ENCODE peak calls at places on chromosomes 11 and 22, in ten cellular contexts. One of them, this sample, is unnamed.

GRCh38 chr22:27919943-27920755 is 1.1 kb upstream of the PITPNB start:
- DNase-seq in tibial nerve: no peak
- DNase-seq in RWPE1: no peak
- DNase-seq in right lobe of liver: no peak
- DNase-seq in fibroblast of lung: peak; percentile 83
- DNase-seq in A549: peak; percentile 10
- DNase-seq in left lung: no peak
- DNase-seq in esophagus squamous epithelium: no peak
- DNase-seq in MM.1S: no peak
- DNase-seq in endodermal cell: peak; percentile 79
- DNase-seq in this sample: no peak

GRCh38 chr11:125663910-125664309 is 16.7 kb downstream of the ACRV1 start:
- DNase-seq in tibial nerve: no peak
- DNase-seq in fibroblast of lung: no peak
- DNase-seq in left lung: no peak
- DNase-seq in endodermal cell: no peak
- DNase-seq in A549: no peak
- DNase-seq in RWPE1: no peak
- DNase-seq in right lobe of liver: no peak
- DNase-seq in MM.1S: no peak
- DNase-seq in esophagus squamous epithelium: no peak
- DNase-seq in this sample: no peak

GRCh38 chr11:116693206-116694016 is 79.4 kb downstream of the BUD13 start:
- DNase-seq in esophagus squamous epithelium: no peak
- DNase-seq in fibroblast of lung: no peak
- DNase-seq in A549: no peak
- DNase-seq in RWPE1: peak; percentile 74
- DNase-seq in tibial nerve: no peak
- DNase-seq in right lobe of liver: no peak
- DNase-seq in left lung: no peak
- DNase-seq in MM.1S: no peak
- DNase-seq in endodermal cell: peak; percentile 44
- DNase-seq in this sample: peak; percentile 87

GRCh38 chr11:31340903-31341572 is 28.5 kb downstream of the DCDC1 start:
- DNase-seq in MM.1S: no peak
- DNase-seq in A549: peak; percentile 15
- DNase-seq in esophagus squamous epithelium: no peak
- DNase-seq in left lung: no peak
- DNase-seq in fibroblast of lung: peak; percentile 42
- DNase-seq in RWPE1: no peak
- DNase-seq in endodermal cell: peak; percentile 64
- DNase-seq in tibial nerve: no peak
- DNase-seq in right lobe of liver: no peak
- DNase-seq in this sample: no peak

GRCh38 chr11:102121329-102121728 is 11.1 kb downstream of the YAP1 start:
- DNase-seq in fibroblast of lung: no peak
- DNase-seq in endodermal cell: no peak
- DNase-seq in esophagus squamous epithelium: no peak
- DNase-seq in tibial nerve: no peak
- DNase-seq in right lobe of liver: no peak
- DNase-seq in RWPE1: no peak
- DNase-seq in A549: no peak
- DNase-seq in left lung: no peak
- DNase-seq in MM.1S: no peak
- DNase-seq in this sample: no peak

GRCh38 chr11:113563766-113564165 is 88.6 kb upstream of the DRD2 start:
- DNase-seq in RWPE1: peak; percentile 40
- DNase-seq in endodermal cell: no peak
- DNase-seq in left lung: no peak
- DNase-seq in A549: no peak
- DNase-seq in right lobe of liver: no peak
- DNase-seq in esophagus squamous epithelium: no peak
- DNase-seq in fibroblast of lung: no peak
- DNase-seq in tibial nerve: no peak
- DNase-seq in MM.1S: no peak
- DNase-seq in this sample: no peak

GRCh38 chr22:48531721-48532435 is 1295.8 kb downstream of the BRD1 start:
- DNase-seq in left lung: no peak
- DNase-seq in esophagus squamous epithelium: no peak
- DNase-seq in RWPE1: no peak
- DNase-seq in fibroblast of lung: no peak
- DNase-seq in right lobe of liver: no peak
- DNase-seq in endodermal cell: no peak
- DNase-seq in A549: no peak
- DNase-seq in tibial nerve: no peak
- DNase-seq in MM.1S: no peak
- DNase-seq in this sample: no peak

GRCh38 chr11:41245704-41246398 is 213.6 kb downstream of the LRRC4C start:
- DNase-seq in A549: no peak
- DNase-seq in endodermal cell: peak; percentile 57
- DNase-seq in esophagus squamous epithelium: no peak
- DNase-seq in right lobe of liver: peak; percentile 39
- DNase-seq in MM.1S: no peak
- DNase-seq in tibial nerve: no peak
- DNase-seq in left lung: no peak
- DNase-seq in fibroblast of lung: no peak
- DNase-seq in RWPE1: no peak
- DNase-seq in this sample: no peak

GRCh38 chr11:43687120-43687791 is 6.7 kb downstream of the HSD17B12 start:
- DNase-seq in tibial nerve: no peak
- DNase-seq in left lung: peak; percentile 58
- DNase-seq in fibroblast of lung: peak; percentile 80
- DNase-seq in MM.1S: no peak
- DNase-seq in RWPE1: peak; percentile 44
- DNase-seq in endodermal cell: peak; percentile 51
- DNase-seq in right lobe of liver: peak; percentile 53
- DNase-seq in A549: no peak
- DNase-seq in esophagus squamous epithelium: no peak
- DNase-seq in this sample: no peak

GRCh38 chr11:63532799-63533475 is 3.7 kb upstream of the PLAAT4 start:
- DNase-seq in endodermal cell: no peak
- DNase-seq in fibroblast of lung: no peak
- DNase-seq in RWPE1: no peak
- DNase-seq in tibial nerve: no peak
- DNase-seq in right lobe of liver: no peak
- DNase-seq in esophagus squamous epithelium: no peak
- DNase-seq in left lung: no peak
- DNase-seq in MM.1S: no peak
- DNase-seq in A549: no peak
- DNase-seq in this sample: no peak
- H3K27ac ChIP-seq in endodermal cell: no peak overlapping the region
- H3K27ac ChIP-seq in fibroblast of lung: no peak overlapping the region
- H3K27ac ChIP-seq in RWPE1: no peak overlapping the region
- H3K27ac ChIP-seq in tibial nerve: no peak overlapping the region
- H3K27ac ChIP-seq in right lobe of liver: no peak overlapping the region
- H3K27ac ChIP-seq in esophagus squamous epithelium: no peak overlapping the region
- H3K27ac ChIP-seq in left lung: no peak overlapping the region
- H3K27ac ChIP-seq in MM.1S: no peak overlapping the region
- H3K27ac ChIP-seq in A549: peak overlapping the region; percentile 82
- H3K27ac ChIP-seq in this sample: no peak overlapping the region

GRCh38 chr11:6653656-6654055 is 2.0 kb downstream of the DCHS1 start:
- DNase-seq in endodermal cell: no peak
- DNase-seq in fibroblast of lung: no peak
- DNase-seq in A549: no peak
- DNase-seq in RWPE1: no peak
- DNase-seq in left lung: no peak
- DNase-seq in right lobe of liver: no peak
- DNase-seq in esophagus squamous epithelium: no peak
- DNase-seq in tibial nerve: no peak
- DNase-seq in MM.1S: no peak
- DNase-seq in this sample: no peak

GRCh38 chr11:6648505-6648904 is 7.1 kb downstream of the DCHS1 start:
- DNase-seq in esophagus squamous epithelium: no peak
- DNase-seq in MM.1S: no peak
- DNase-seq in tibial nerve: no peak
- DNase-seq in right lobe of liver: no peak
- DNase-seq in A549: no peak
- DNase-seq in left lung: no peak
- DNase-seq in endodermal cell: peak; percentile 3
- DNase-seq in RWPE1: no peak
- DNase-seq in fibroblast of lung: no peak
- DNase-seq in this sample: no peak

GRCh38 chr11:6650104-6650503 is 5.5 kb downstream of the DCHS1 start:
- DNase-seq in right lobe of liver: no peak
- DNase-seq in fibroblast of lung: no peak
- DNase-seq in A549: no peak
- DNase-seq in MM.1S: no peak
- DNase-seq in esophagus squamous epithelium: no peak
- DNase-seq in tibial nerve: no peak
- DNase-seq in left lung: no peak
- DNase-seq in endodermal cell: no peak
- DNase-seq in RWPE1: no peak
- DNase-seq in this sample: no peak

GRCh38 chr11:6653055-6653454 is 2.6 kb downstream of the DCHS1 start:
- DNase-seq in endodermal cell: no peak
- DNase-seq in left lung: no peak
- DNase-seq in right lobe of liver: no peak
- DNase-seq in tibial nerve: no peak
- DNase-seq in RWPE1: no peak
- DNase-seq in esophagus squamous epithelium: no peak
- DNase-seq in MM.1S: no peak
- DNase-seq in fibroblast of lung: no peak
- DNase-seq in A549: no peak
- DNase-seq in this sample: no peak

GRCh38 chr11:6650980-6651379 is 4.6 kb downstream of the DCHS1 start:
- DNase-seq in endodermal cell: no peak
- DNase-seq in tibial nerve: no peak
- DNase-seq in MM.1S: no peak
- DNase-seq in fibroblast of lung: no peak
- DNase-seq in esophagus squamous epithelium: no peak
- DNase-seq in A549: no peak
- DNase-seq in RWPE1: no peak
- DNase-seq in left lung: no peak
- DNase-seq in right lobe of liver: no peak
- DNase-seq in this sample: no peak
- H3K27ac ChIP-seq in endodermal cell: no peak overlapping the region
- H3K27ac ChIP-seq in tibial nerve: no peak overlapping the region
- H3K27ac ChIP-seq in MM.1S: no peak overlapping the region
- H3K27ac ChIP-seq in fibroblast of lung: no peak overlapping the region
- H3K27ac ChIP-seq in esophagus squamous epithelium: no peak overlapping the region
- H3K27ac ChIP-seq in A549: no peak overlapping the region
- H3K27ac ChIP-seq in RWPE1: no peak overlapping the region
- H3K27ac ChIP-seq in left lung: no peak overlapping the region
- H3K27ac ChIP-seq in right lobe of liver: no peak overlapping the region
- H3K27ac ChIP-seq in this sample: no peak overlapping the region

GRCh38 chr11:1531418-1531817 is 40.7 kb downstream of the DUSP8 start:
- DNase-seq in esophagus squamous epithelium: no peak
- DNase-seq in left lung: no peak
- DNase-seq in RWPE1: peak; percentile 62
- DNase-seq in A549: no peak
- DNase-seq in right lobe of liver: no peak
- DNase-seq in fibroblast of lung: no peak
- DNase-seq in tibial nerve: no peak
- DNase-seq in MM.1S: no peak
- DNase-seq in endodermal cell: no peak
- DNase-seq in this sample: no peak
- H3K27ac ChIP-seq in esophagus squamous epithelium: peak overlapping the region; percentile 87
- H3K27ac ChIP-seq in left lung: no peak overlapping the region
- H3K27ac ChIP-seq in RWPE1: peak overlapping the region; percentile 99
- H3K27ac ChIP-seq in A549: no peak overlapping the region
- H3K27ac ChIP-seq in right lobe of liver: no peak overlapping the region
- H3K27ac ChIP-seq in fibroblast of lung: no peak overlapping the region
- H3K27ac ChIP-seq in tibial nerve: no peak overlapping the region
- H3K27ac ChIP-seq in MM.1S: no peak overlapping the region
- H3K27ac ChIP-seq in endodermal cell: peak overlapping the region; percentile 60
- H3K27ac ChIP-seq in this sample: peak overlapping the region; percentile 78

GRCh38 chr22:25144522-25144921 is 55.1 kb upstream of the CRYBB3 start:
- DNase-seq in esophagus squamous epithelium: no peak
- DNase-seq in A549: no peak
- DNase-seq in MM.1S: no peak
- DNase-seq in right lobe of liver: no peak
- DNase-seq in left lung: no peak
- DNase-seq in tibial nerve: no peak
- DNase-seq in endodermal cell: no peak
- DNase-seq in RWPE1: no peak
- DNase-seq in fibroblast of lung: no peak
- DNase-seq in this sample: no peak

GRCh38 chr22:25146906-25147754 is 52.5 kb upstream of the CRYBB3 start:
- DNase-seq in MM.1S: no peak
- DNase-seq in fibroblast of lung: no peak
- DNase-seq in endodermal cell: no peak
- DNase-seq in tibial nerve: no peak
- DNase-seq in esophagus squamous epithelium: no peak
- DNase-seq in right lobe of liver: no peak
- DNase-seq in A549: no peak
- DNase-seq in RWPE1: no peak
- DNase-seq in left lung: no peak
- DNase-seq in this sample: no peak

GRCh38 chr22:25141994-25142620 is 57.6 kb upstream of the CRYBB3 start:
- DNase-seq in right lobe of liver: no peak
- DNase-seq in left lung: no peak
- DNase-seq in A549: no peak
- DNase-seq in MM.1S: no peak
- DNase-seq in endodermal cell: no peak
- DNase-seq in fibroblast of lung: no peak
- DNase-seq in esophagus squamous epithelium: no peak
- DNase-seq in tibial nerve: no peak
- DNase-seq in RWPE1: no peak
- DNase-seq in this sample: no peak

GRCh38 chr22:25146311-25146710 is 53.3 kb upstream of the CRYBB3 start:
- DNase-seq in tibial nerve: no peak
- DNase-seq in RWPE1: no peak
- DNase-seq in left lung: no peak
- DNase-seq in fibroblast of lung: no peak
- DNase-seq in endodermal cell: no peak
- DNase-seq in esophagus squamous epithelium: no peak
- DNase-seq in MM.1S: no peak
- DNase-seq in right lobe of liver: no peak
- DNase-seq in A549: no peak
- DNase-seq in this sample: no peak

DNA sequence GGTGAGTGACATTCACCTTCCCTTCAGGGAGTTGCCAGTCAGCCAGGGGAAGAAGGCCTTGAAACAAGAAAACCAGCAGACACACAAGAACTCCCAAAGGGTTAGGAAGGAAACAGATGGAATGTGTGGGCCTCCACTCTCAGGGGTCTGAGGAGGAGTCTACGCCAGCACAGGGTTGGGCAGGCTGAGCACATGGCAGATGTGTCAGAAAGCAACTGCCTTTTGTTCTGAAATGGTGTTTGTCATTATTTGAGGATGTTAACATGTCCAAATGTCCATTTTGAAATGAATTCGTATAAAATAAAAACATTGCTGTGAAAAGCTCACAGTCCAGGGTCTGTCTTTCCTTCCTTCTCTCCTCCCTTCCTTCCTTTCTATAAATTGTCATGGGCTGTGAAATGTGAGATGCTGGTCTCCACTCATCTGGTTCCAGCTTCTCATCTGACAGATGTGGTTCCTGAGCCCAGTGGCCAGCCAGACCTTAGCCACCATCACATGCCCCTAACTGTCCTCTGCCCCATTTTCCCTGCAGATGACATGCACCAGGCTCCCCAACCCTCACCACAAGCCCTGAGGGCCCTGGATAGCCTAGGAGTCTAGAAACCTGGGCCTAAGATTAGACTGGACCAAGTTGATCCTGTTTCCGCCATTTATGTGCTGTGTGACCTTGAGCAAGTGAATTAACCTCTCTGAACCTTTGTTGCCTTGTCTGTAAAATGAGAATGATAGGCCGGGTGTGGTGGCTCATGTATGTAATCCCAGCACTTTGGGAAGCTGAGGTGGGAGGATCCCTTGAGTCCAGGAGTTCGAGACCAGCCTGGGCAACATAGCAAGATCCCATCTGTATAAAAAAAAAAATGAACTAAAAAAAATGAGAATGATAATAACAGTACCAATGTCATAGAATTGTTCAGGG is 56.2 kb upstream of the CRYBB3 start:
- DNase-seq in MM.1S: no peak
- DNase-seq in endodermal cell: no peak
- DNase-seq in tibial nerve: no peak
- DNase-seq in RWPE1: no peak
- DNase-seq in right lobe of liver: no peak
- DNase-seq in left lung: no peak
- DNase-seq in A549: no peak
- DNase-seq in esophagus squamous epithelium: no peak
- DNase-seq in fibroblast of lung: no peak
- DNase-seq in this sample: no peak
- H3K27ac ChIP-seq in MM.1S: no peak overlapping the region
- H3K27ac ChIP-seq in endodermal cell: no peak overlapping the region
- H3K27ac ChIP-seq in tibial nerve: no peak overlapping the region
- H3K27ac ChIP-seq in RWPE1: peak overlapping the region; percentile 42
- H3K27ac ChIP-seq in right lobe of liver: no peak overlapping the region
- H3K27ac ChIP-seq in left lung: no peak overlapping the region
- H3K27ac ChIP-seq in A549: no peak overlapping the region
- H3K27ac ChIP-seq in esophagus squamous epithelium: no peak overlapping the region
- H3K27ac ChIP-seq in fibroblast of lung: no peak overlapping the region
- H3K27ac ChIP-seq in this sample: no peak overlapping the region